ENCODE peak calls at places on chromosomes 5 and 9, in five cellular contexts. P is fibroblast of lung, V is mammary epithelial cell, T is stomach, C is neural progenitor cell. W is an unnamed sample. For H3K36me3, the result is how much of the 10 kb centered on the place peaks cover.

GRCh38 chr9:124420991-124421543 is 5.8 kb upstream of the PSMB7 start:
- DNase-seq in P (no peak), V (no peak), T (no peak), C (no peak), W (no peak)

GRCh38 chr5:10460252-10460906 is 18.7 kb downstream of the ROPN1L start:
- DNase-seq in P (no peak), V (no peak), T (peak), C (no peak), W (no peak)

GRCh38 chr5:83096660-83097334 is 19.4 kb downstream of the XRCC4 start:
- DNase-seq in P (peak), V (peak), T (no peak), C (no peak), W (no peak)

GRCh38 chr9:33082135-33082534 is 5.7 kb upstream of the SMU1 start:
- DNase-seq in P (no peak), V (no peak), T (peak), C (no peak), W (no peak)

GRCh38 chr5:78908173-78908901 is 76.8 kb downstream of the ARSB start:
- DNase-seq in P (peak), V (no peak), T (peak), C (peak), W (no peak)

GRCh38 chr9:123735376-123735775 is 194.6 kb downstream of the DENND1A start:
- DNase-seq in P (no peak), V (no peak), T (no peak), C (no peak), W (no peak)

GRCh38 chr9:98147582-98147981 is 28.6 kb upstream of the TRIM14 start:
- DNase-seq in P (peak), V (no peak), T (no peak), C (no peak), W (no peak)

GRCh38 chr9:135797507-135798302 is 95.7 kb downstream of the KCNT1 start:
- DNase-seq in P (peak), V (peak), T (peak), C (peak), W (no peak)

GRCh38 chr9:132742821-132743311 is 72.6 kb downstream of the GTF3C4 start:
- DNase-seq in P (no peak), V (no peak), T (no peak), C (no peak), W (no peak)

GRCh38 chr9:84067851-84068250 is 87.2 kb downstream of the RMI1 start:
- DNase-seq in P (no peak), V (no peak), T (no peak), C (no peak), W (no peak)

GRCh38 chr5:177459819-177460628 is 13.4 kb downstream of the DBN1 start:
- DNase-seq in P (no peak), V (no peak), T (no peak), C (no peak), W (no peak)

GRCh38 chr5:55372130-55372925 is 64.5 kb downstream of the MTREX start:
- DNase-seq in P (no peak), V (no peak), T (no peak), C (no peak), W (no peak)

GRCh38 chr9:117487555-117488175 is 72.8 kb upstream of the ASTN2 start:
- DNase-seq in P (peak), V (peak), T (peak), C (peak), W (peak)

GRCh38 chr5:11046160-11046559 is 285.1 kb upstream of the DAP start:
- DNase-seq in P (no peak), V (no peak), T (no peak), C (peak), W (no peak)

GRCh38 chr9:111023090-111023489 is 15.2 kb downstream of the LPAR1 start:
- DNase-seq in P (no peak), V (no peak), T (no peak), C (no peak), W (no peak)

GRCh38 chr5:7849531-7850240 is 1.2 kb downstream of the CFAP90 start:
- DNase-seq in P (no peak), V (no peak), T (no peak), C (peak), W (no peak)

GRCh38 chr9:27541740-27542139 is 12.1 kb upstream of the MOB3B start:
- DNase-seq in P (no peak), V (no peak), T (no peak), C (no peak), W (no peak)

GRCh38 chr9:27540537-27540936 is 10.9 kb upstream of the MOB3B start:
- DNase-seq in P (peak), V (no peak), T (no peak), C (no peak), W (no peak)

GRCh38 chr9:27539479-27540441 is 10.1 kb upstream of the MOB3B start:
- DNase-seq in P (peak), V (peak), T (no peak), C (no peak), W (no peak)

GRCh38 chr9:27545471-27545870 is 15.9 kb upstream of the MOB3B start:
- DNase-seq in P (no peak), V (no peak), T (no peak), C (no peak), W (no peak)

GRCh38 chr9:27542519-27542918 is 12.9 kb upstream of the MOB3B start:
- DNase-seq in P (peak), V (no peak), T (no peak), C (no peak), W (no peak)
- H3K4me3 ChIP-seq in P (no peak), V (no peak), T (no peak), C (no peak), W (no peak)

DNA sequence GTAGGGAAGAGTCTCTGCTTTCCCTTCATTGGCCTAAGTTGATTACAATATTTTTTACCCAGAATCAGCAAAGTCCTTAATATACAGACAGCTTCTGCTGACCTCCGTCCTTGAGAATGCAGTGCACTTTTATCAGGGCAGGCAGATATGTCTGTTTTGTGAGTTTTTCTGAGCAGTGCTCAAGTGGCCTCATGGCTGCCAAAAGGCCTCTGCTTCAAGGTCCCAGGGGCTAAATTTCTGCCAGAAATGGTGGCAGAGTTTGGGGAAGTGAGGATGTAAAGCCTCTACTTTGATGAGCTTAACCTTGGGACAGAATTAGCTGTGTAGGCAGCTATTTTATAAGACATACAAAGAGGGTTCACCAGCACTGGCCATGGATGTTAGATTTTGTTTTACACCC is 275.8 kb downstream of the ADAMTSL1 start:
- DNase-seq in P (no peak), V (no peak), T (no peak), C (no peak), W (no peak)
- H3K36me3 ChIP-seq in P (under half), V (under half), T (under half), C (under half), W (under half)

DNA sequence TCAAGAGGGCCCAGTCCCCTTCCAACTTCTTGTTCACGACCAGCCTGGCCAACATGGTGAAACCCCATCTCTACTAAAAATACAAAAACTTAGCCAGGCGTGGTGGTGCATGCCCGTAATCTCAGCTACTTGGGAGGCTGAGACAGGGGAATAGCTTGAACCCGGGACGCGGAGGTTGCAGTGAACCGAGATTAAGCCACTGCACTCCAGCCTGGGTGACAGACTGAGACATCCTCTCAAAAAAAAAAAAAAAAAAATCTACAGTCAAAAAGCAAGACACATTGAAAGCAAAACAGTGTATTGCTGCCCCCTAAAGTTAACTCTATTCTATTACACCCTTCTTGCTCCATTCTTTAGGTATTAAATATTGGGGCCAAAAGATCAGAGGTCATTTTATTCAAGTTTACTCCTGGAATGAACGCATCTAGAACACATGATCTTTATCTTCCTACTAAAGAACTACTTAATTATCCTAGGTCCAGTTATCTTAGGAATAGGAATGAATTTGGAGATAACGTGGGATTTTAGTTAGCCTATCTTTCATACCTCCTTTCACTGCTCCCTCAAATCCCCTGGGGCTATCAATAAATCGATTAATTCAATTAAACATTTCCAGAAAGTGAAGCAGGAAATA is 2.4 kb downstream of the ATG12 start:
- DNase-seq in P (peak), V (peak), T (no peak), C (peak), W (no peak)
- H3K4me3 ChIP-seq in P (peak), V (peak), T (no peak), C (peak), W (no peak)

GRCh38 chr5:151058301-151058700 is 22.5 kb downstream of the TNIP1 start:
- DNase-seq in P (no peak), V (no peak), T (no peak), C (no peak), W (no peak)
- H3K36me3 ChIP-seq in P (under half), V (half or more), T (half or more), C (under half), W (under half)

DNA sequence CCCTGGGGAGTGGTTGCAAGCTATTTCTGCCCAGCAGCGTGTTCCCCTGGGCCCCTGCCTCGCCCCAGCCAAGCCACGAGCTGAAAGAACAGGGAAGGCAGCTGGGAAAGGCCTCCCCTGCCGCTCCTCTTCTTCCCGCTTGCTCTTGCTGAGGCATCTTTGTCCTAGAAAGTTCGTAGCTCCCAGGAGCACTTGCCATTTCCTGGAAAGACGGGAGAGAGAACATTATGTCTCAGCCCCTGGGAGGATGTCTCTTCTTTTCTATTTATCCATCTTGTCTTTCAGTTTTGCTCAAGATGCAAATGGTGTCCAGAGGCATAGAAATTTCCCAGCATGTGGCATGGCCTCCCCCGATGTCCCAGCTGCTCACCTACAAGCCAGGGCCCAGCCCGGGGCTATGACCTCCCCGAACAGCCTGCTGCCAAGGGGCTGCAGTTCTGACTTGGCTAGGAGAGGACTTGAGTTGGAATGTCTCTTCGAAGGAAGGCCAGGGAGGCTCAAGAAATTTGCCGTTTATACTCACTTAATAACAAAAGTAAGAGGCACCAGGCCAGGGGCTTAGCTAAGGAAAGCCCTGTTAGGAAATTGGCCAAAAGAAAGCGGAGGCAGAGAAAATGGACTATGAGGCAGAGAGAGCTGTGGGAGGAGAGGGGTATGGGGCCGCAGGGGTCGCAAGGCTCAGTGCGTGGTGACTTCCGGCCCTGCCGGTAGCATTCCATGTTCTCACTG is 87.3 kb downstream of the LIFR start:
- DNase-seq in P (no peak), V (no peak), T (no peak), C (no peak), W (no peak)
- H3K4me3 ChIP-seq in P (no peak), V (no peak), T (peak), C (no peak), W (no peak)

GRCh38 chr5:135341021-135341666 is 57.9 kb downstream of the MACROH2A1 start:
- DNase-seq in P (no peak), V (no peak), T (no peak), C (no peak), W (no peak)
- H3K36me3 ChIP-seq in P (under half), V (half or more), T (half or more), C (under half), W (under half)